ENCODE peak calls at places on chromosomes 1 and 21, in eight cellular contexts. W is spleen, D is A673, Z is cardiac muscle cell, C is Panc1, H is right cardiac atrium, I is upper lobe of left lung, B is GM12878. G is an unnamed sample.
A peak's percentile ranks its signal among the peaks of the same experiment; 100 is the strongest.

GRCh38 chr21:38129711-38130110 is 127.1 kb upstream of the KCNJ15 start:
- DNase-seq in W (no peak), D (no peak), Z (no peak), C (no peak), H (no peak), I (no peak), B (no peak), G (no peak)

GRCh38 chr1:112923234-112923955 is 32.6 kb downstream of the SLC16A1 start:
- DNase-seq in W (no peak), D (no peak), Z (no peak), C (no peak), H (no peak), I (peak; percentile 59), B (no peak), G (no peak)

GRCh38 chr21:14403681-14404318 is 20.9 kb upstream of the HSPA13 start:
- DNase-seq in W (no peak), D (peak; percentile 52), Z (peak; percentile 25), C (no peak), H (no peak), I (no peak), B (peak; percentile 9), G (no peak)

GRCh38 chr1:167463856-167464565 is 54.3 kb downstream of the CD247 start:
- DNase-seq in W (no peak), D (no peak), Z (no peak), C (no peak), H (no peak), I (no peak), B (no peak), G (no peak)

GRCh38 chr1:41833519-41834000 is 85.2 kb downstream of the HIVEP3 start:
- DNase-seq in W (no peak), D (no peak), Z (no peak), C (no peak), H (no peak), I (no peak), B (no peak), G (no peak)

GRCh38 chr1:45266151-45266801 is 59.9 kb upstream of the ZSWIM5 start:
- DNase-seq in W (peak; percentile 61), D (no peak), Z (no peak), C (no peak), H (peak; percentile 73), I (peak; percentile 44), B (no peak), G (peak; percentile 76)

GRCh38 chr1:183735069-183735860 is 69.7 kb upstream of the RGL1 start:
- DNase-seq in W (no peak), D (no peak), Z (no peak), C (no peak), H (no peak), I (no peak), B (no peak), G (no peak)

GRCh38 chr1:72037745-72038343 is 244.5 kb downstream of the NEGR1 start:
- DNase-seq in W (no peak), D (peak; percentile 61), Z (peak; percentile 75), C (no peak), H (no peak), I (no peak), B (no peak), G (peak; percentile 20)

GRCh38 chr1:41045740-41046139 is 24.2 kb upstream of the SLFNL1 start:
- DNase-seq in W (no peak), D (peak; percentile 87), Z (no peak), C (no peak), H (peak; percentile 72), I (no peak), B (no peak), G (no peak)

GRCh38 chr1:78617615-78618026 is 2.6 kb upstream of the IFI44L start:
- DNase-seq in W (peak; percentile 79), D (peak; percentile 95), Z (peak; percentile 94), C (peak; percentile 63), H (peak; percentile 60), I (no peak), B (peak; percentile 60), G (peak; percentile 89)

GRCh38 chr1:24600551-24600950 is 42.6 kb upstream of the SRRM1 start:
- DNase-seq in W (no peak), D (no peak), Z (no peak), C (no peak), H (no peak), I (no peak), B (no peak), G (no peak)

GRCh38 chr1:70353641-70354331 is 736 bp downstream of the ANKRD13C start:
- DNase-seq in W (peak; percentile 92), D (no peak), Z (peak; percentile 23), C (no peak), H (no peak), I (no peak), B (peak; percentile 13), G (no peak)

DNA sequence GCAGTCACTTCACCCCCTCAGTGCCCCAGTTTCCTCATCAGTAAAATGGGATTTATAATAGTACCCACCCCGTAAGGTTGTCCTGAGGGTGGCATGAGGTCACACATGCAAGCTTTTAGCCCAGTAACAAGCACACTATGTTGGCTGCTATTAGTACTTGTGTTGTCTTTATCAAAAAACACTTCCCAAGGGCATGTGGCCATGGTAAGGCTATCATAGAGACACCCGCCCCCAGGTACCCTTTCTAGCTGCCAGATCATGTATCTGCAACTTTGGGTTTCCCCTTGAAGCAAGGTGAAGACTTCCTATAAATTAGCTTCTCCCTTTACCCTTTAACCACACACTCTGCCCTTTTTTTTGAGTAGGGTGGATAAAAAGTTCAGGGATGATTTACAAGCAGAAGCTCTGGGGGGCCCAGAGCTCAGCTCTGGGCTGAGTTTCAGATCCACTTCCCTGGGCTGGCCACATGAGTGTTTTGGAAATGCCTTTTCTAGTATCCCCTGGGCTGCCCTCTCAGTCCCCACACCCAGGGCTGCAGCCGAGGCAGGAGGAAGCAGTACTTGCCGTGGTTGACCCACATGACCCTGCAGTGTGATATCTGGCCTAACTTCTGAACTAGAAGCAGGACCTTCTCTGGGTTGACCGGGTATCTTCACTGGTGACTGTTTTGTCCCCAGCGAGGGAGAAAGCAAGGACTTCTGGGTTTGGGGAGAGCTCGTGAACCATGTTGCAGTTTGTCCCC is 2.0 kb downstream of the ZDHHC18 start:
- DNase-seq in W (peak; percentile 86), D (no peak), Z (no peak), C (no peak), H (no peak), I (no peak), B (no peak), G (no peak)
- H3K4me3 ChIP-seq in W (peak overlapping the region; percentile 65), D (no peak overlapping the region), Z (no peak overlapping the region), C (no peak overlapping the region), H (no peak overlapping the region), I (no peak overlapping the region), B (peak overlapping the region; percentile 82), G (no peak overlapping the region)

GRCh38 chr1:152444045-152444444 is 30.0 kb upstream of the CRNN start:
- DNase-seq in W (no peak), D (no peak), Z (no peak), C (no peak), H (peak; percentile 49), I (no peak), B (no peak), G (peak; percentile 22)

GRCh38 chr1:152442765-152443164 is 28.7 kb upstream of the CRNN start:
- DNase-seq in W (no peak), D (peak; percentile 20), Z (no peak), C (no peak), H (peak; percentile 48), I (no peak), B (no peak), G (no peak)

GRCh38 chr1:152442291-152442690 is 28.2 kb upstream of the CRNN start:
- DNase-seq in W (no peak), D (no peak), Z (no peak), C (no peak), H (peak; percentile 62), I (peak; percentile 32), B (no peak), G (no peak)

GRCh38 chr1:152441756-152442155 is 27.7 kb upstream of the CRNN start:
- DNase-seq in W (no peak), D (no peak), Z (no peak), C (no peak), H (no peak), I (no peak), B (no peak), G (no peak)

DNA sequence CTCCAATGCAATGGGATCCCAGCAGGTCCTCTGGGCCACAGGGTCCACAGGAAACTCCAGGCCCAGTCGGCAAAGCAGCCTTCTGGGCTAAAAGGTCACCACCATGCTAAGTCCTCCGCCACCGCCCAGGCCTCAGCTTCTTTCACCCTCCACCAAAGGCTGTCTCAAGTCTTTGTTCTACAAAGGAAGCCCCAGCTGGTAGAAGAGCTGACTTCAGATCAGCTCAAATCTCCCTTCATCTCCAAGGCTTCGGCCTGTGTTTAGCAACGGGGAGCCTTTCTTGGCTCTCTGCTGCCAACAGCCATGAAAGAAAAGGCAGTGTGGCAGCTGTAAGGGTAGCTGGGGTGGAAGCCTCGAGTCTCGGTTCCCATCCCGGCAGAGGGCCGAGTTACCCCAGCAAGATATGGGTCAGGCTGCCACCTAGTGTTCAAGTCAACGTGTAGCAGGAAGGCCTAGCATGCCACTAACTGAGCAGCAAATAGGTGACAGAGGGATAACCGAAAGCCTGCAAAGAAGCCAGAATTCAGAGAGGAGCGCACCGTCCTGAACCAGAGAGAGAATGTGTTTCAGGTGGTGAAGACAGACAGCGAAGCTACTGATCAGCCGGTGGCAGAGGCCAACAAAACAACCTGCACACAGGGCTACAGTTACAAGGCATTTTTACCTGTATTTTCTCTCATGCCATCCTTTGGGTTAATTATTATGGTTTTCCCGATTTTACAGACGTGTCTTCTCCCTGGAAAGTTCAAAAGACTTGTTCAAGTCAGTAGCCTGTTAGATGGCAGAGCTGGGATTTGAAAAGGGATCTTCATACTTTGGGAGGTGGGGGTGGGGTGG is 26.8 kb upstream of the CRNN start:
- DNase-seq in W (peak; percentile 88), D (peak; percentile 83), Z (no peak), C (peak; percentile 63), H (peak; percentile 71), I (no peak), B (peak; percentile 38), G (peak; percentile 59)
- H3K9me3 ChIP-seq in W (no peaks in the 10 kb centered on the region), D (no peaks in the 10 kb centered on the region), Z (no peaks in the 10 kb centered on the region), C (no peaks in the 10 kb centered on the region), H (no peaks in the 10 kb centered on the region), I (no peaks in the 10 kb centered on the region), B (no peaks in the 10 kb centered on the region), G (no peaks in the 10 kb centered on the region)

GRCh38 chr1:117600325-117600916 is 5.4 kb upstream of the TENT5C start:
- DNase-seq in W (no peak), D (no peak), Z (no peak), C (no peak), H (no peak), I (no peak), B (no peak), G (no peak)
- H3K27ac ChIP-seq in W (no peak overlapping the region), D (no peak overlapping the region), Z (no peak overlapping the region), C (no peak overlapping the region), H (peak overlapping the region; percentile 17), I (no peak overlapping the region), B (no peak overlapping the region), G (no peak overlapping the region)

DNA sequence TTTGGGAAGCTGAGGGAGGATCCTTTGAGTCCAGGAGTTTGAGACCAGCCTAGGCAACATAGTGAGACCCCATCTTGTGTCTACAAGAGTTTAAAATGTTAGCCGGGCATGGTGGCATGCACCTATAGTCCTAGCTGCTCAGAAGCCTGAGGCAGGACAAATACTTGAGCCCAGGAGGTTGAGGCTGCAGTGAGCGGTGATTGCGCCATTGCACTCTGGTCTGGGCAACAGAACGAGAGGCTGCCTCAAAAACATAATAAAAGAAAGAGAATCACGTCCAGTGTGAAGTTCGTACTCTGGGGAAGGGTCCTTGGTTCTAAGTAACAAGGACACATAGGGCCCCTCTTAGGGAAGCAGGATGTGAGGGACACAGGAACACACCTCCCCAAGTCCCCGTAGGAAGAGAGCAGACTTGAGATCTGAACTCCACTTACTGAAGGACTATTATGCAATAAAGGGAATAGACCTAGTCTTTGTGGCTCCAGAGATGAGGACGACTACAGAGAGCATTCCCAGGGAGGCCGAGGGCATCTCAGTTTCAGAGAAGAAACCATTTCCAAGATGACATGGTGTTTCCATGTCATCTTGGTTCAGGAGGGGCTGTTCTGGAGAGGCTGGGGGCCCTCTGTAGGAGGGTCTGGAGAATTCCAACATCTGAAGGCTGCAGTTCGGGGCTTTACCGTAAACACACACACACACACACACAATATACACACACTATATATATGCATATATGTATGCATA is 10.8 kb upstream of the ENO1 start:
- DNase-seq in W (no peak), D (no peak), Z (no peak), C (no peak), H (no peak), I (no peak), B (no peak), G (no peak)
- H3K4me3 ChIP-seq in W (no peak overlapping the region), D (no peak overlapping the region), Z (no peak overlapping the region), C (peak overlapping the region; percentile 23), H (no peak overlapping the region), I (no peak overlapping the region), B (no peak overlapping the region), G (no peak overlapping the region)